ENCODE peak calls at places on chromosome 13, in six cellular contexts. M, W, T, Z, D and F are unnamed samples.

GRCh38 chr13:25691654-25692053 is 319.9 kb downstream of the ATP8A2 start:
- DNase-seq in M (no peak), W (no peak), T (no peak), Z (no peak), D (no peak), F (no peak)

GRCh38 chr13:37700887-37701286 is 102.3 kb upstream of the POSTN start:
- DNase-seq in M (no peak), W (no peak), T (no peak), Z (no peak), D (no peak), F (no peak)

GRCh38 chr13:33494596-33495214 is 209.2 kb upstream of the STARD13 start:
- DNase-seq in M (no peak), W (peak), T (no peak), Z (no peak), D (no peak), F (peak)

GRCh38 chr13:111280666-111281577 is 39.5 kb upstream of the TEX29 start:
- DNase-seq in M (no peak), W (peak), T (no peak), Z (no peak), D (no peak), F (no peak)

GRCh38 chr13:64855506-64855905 is 2374.6 kb downstream of the PCDH9 start:
- DNase-seq in M (no peak), W (peak), T (no peak), Z (no peak), D (no peak), F (no peak)

GRCh38 chr13:80011448-80012212 is 329.3 kb downstream of the SPRY2 start:
- DNase-seq in M (no peak), W (peak), T (no peak), Z (no peak), D (no peak), F (no peak)

GRCh38 chr13:40920826-40921225 is 98.3 kb downstream of the ELF1 start:
- DNase-seq in M (no peak), W (peak), T (no peak), Z (no peak), D (no peak), F (no peak)

GRCh38 chr13:100301418-100301817 is 212.5 kb downstream of the PCCA start:
- DNase-seq in M (no peak), W (peak), T (no peak), Z (no peak), D (peak), F (no peak)

GRCh38 chr13:99984134-99984462 is 2.5 kb downstream of the ZIC2 start:
- DNase-seq in M (no peak), W (no peak), T (no peak), Z (no peak), D (no peak), F (peak)